ENCODE peak calls at places on chromosome 19, in nine cellular contexts. One of them, this sample, is unnamed. For H3K27me3, the result is how much of the 10 kb centered on the place peaks cover.

GRCh38 chr19:35226748-35227147 is 1.8 kb downstream of the FAM187B start:
- DNase-seq in IMR-90: no peak
- DNase-seq in heart left ventricle: no peak
- DNase-seq in foreskin keratinocyte: no peak
- DNase-seq in Peyer's patch: no peak
- DNase-seq in PC-9: no peak
- DNase-seq in body of pancreas: no peak
- DNase-seq in neural progenitor cell: no peak
- DNase-seq in AG04450: no peak
- DNase-seq in this sample: no peak

GRCh38 chr19:1173160-1173844 is 766 bp downstream of the SBNO2 start:
- DNase-seq in IMR-90: no peak
- DNase-seq in body of pancreas: no peak
- DNase-seq in foreskin keratinocyte: no peak
- DNase-seq in PC-9: no peak
- DNase-seq in heart left ventricle: no peak
- DNase-seq in Peyer's patch: peak
- DNase-seq in AG04450: no peak
- DNase-seq in neural progenitor cell: peak
- DNase-seq in this sample: no peak

GRCh38 chr19:19534556-19535265 is 3.4 kb upstream of the CILP2 start:
- DNase-seq in IMR-90: no peak
- DNase-seq in body of pancreas: no peak
- DNase-seq in foreskin keratinocyte: no peak
- DNase-seq in Peyer's patch: no peak
- DNase-seq in heart left ventricle: no peak
- DNase-seq in neural progenitor cell: no peak
- DNase-seq in AG04450: no peak
- DNase-seq in PC-9: no peak
- DNase-seq in this sample: no peak

GRCh38 chr19:11265785-11266236 is 3.5 kb upstream of the DOCK6 start:
- DNase-seq in neural progenitor cell: no peak
- DNase-seq in AG04450: no peak
- DNase-seq in IMR-90: no peak
- DNase-seq in heart left ventricle: no peak
- DNase-seq in foreskin keratinocyte: peak
- DNase-seq in body of pancreas: peak
- DNase-seq in Peyer's patch: no peak
- DNase-seq in PC-9: peak
- DNase-seq in this sample: no peak

GRCh38 chr19:17260842-17261325 is 3.7 kb downstream of the USHBP1 start:
- DNase-seq in IMR-90: peak
- DNase-seq in AG04450: no peak
- DNase-seq in Peyer's patch: peak
- DNase-seq in heart left ventricle: peak
- DNase-seq in neural progenitor cell: peak
- DNase-seq in foreskin keratinocyte: peak
- DNase-seq in body of pancreas: peak
- DNase-seq in PC-9: peak
- DNase-seq in this sample: peak

GRCh38 chr19:45598267-45599011 is 3.6 kb downstream of the GPR4 start:
- DNase-seq in Peyer's patch: no peak
- DNase-seq in IMR-90: no peak
- DNase-seq in heart left ventricle: peak
- DNase-seq in body of pancreas: peak
- DNase-seq in neural progenitor cell: no peak
- DNase-seq in PC-9: no peak
- DNase-seq in foreskin keratinocyte: no peak
- DNase-seq in AG04450: no peak
- DNase-seq in this sample: peak

GRCh38 chr19:12331211-12331941 is 2.1 kb downstream of the ZNF563 start:
- DNase-seq in body of pancreas: no peak
- DNase-seq in heart left ventricle: peak
- DNase-seq in PC-9: no peak
- DNase-seq in foreskin keratinocyte: no peak
- DNase-seq in Peyer's patch: peak
- DNase-seq in AG04450: no peak
- DNase-seq in neural progenitor cell: peak
- DNase-seq in IMR-90: no peak
- DNase-seq in this sample: no peak

GRCh38 chr19:38676023-38676877 is 28.8 kb downstream of the ACTN4 start:
- DNase-seq in IMR-90: peak
- DNase-seq in PC-9: no peak
- DNase-seq in heart left ventricle: peak
- DNase-seq in foreskin keratinocyte: peak
- DNase-seq in body of pancreas: no peak
- DNase-seq in neural progenitor cell: no peak
- DNase-seq in Peyer's patch: no peak
- DNase-seq in AG04450: no peak
- DNase-seq in this sample: no peak

GRCh38 chr19:45161715-45162463 is 1.1 kb upstream of the NKPD1 start:
- DNase-seq in body of pancreas: peak
- DNase-seq in neural progenitor cell: peak
- DNase-seq in heart left ventricle: no peak
- DNase-seq in foreskin keratinocyte: no peak
- DNase-seq in Peyer's patch: no peak
- DNase-seq in PC-9: no peak
- DNase-seq in IMR-90: peak
- DNase-seq in AG04450: no peak
- DNase-seq in this sample: no peak

GRCh38 chr19:46373573-46374359 is 26.9 kb downstream of the PPP5C start:
- DNase-seq in Peyer's patch: no peak
- DNase-seq in AG04450: no peak
- DNase-seq in neural progenitor cell: peak
- DNase-seq in body of pancreas: peak
- DNase-seq in heart left ventricle: peak
- DNase-seq in foreskin keratinocyte: peak
- DNase-seq in IMR-90: peak
- DNase-seq in PC-9: peak
- DNase-seq in this sample: no peak

GRCh38 chr19:46069841-46070341 is 29.1 kb upstream of the IGFL4 start:
- DNase-seq in heart left ventricle: no peak
- DNase-seq in AG04450: peak
- DNase-seq in IMR-90: peak
- DNase-seq in neural progenitor cell: no peak
- DNase-seq in PC-9: no peak
- DNase-seq in body of pancreas: no peak
- DNase-seq in foreskin keratinocyte: peak
- DNase-seq in Peyer's patch: no peak
- DNase-seq in this sample: no peak

GRCh38 chr19:14826006-14826405 is 9.0 kb downstream of the OR7A5 start:
- DNase-seq in foreskin keratinocyte: peak
- DNase-seq in PC-9: no peak
- DNase-seq in IMR-90: no peak
- DNase-seq in AG04450: no peak
- DNase-seq in Peyer's patch: no peak
- DNase-seq in heart left ventricle: no peak
- DNase-seq in neural progenitor cell: no peak
- DNase-seq in body of pancreas: no peak
- DNase-seq in this sample: no peak

GRCh38 chr19:35797663-35798062 is 15.0 kb downstream of the PRODH2 start:
- DNase-seq in AG04450: no peak
- DNase-seq in Peyer's patch: no peak
- DNase-seq in PC-9: no peak
- DNase-seq in heart left ventricle: no peak
- DNase-seq in foreskin keratinocyte: no peak
- DNase-seq in body of pancreas: peak
- DNase-seq in neural progenitor cell: peak
- DNase-seq in IMR-90: no peak
- DNase-seq in this sample: no peak

GRCh38 chr19:33900817-33901216 is 104.1 kb downstream of the KCTD15 start:
- DNase-seq in body of pancreas: peak
- DNase-seq in heart left ventricle: no peak
- DNase-seq in IMR-90: no peak
- DNase-seq in Peyer's patch: no peak
- DNase-seq in neural progenitor cell: no peak
- DNase-seq in PC-9: no peak
- DNase-seq in AG04450: no peak
- DNase-seq in foreskin keratinocyte: no peak
- DNase-seq in this sample: no peak

GRCh38 chr19:6694147-6694815 is 24.3 kb upstream of the TNFSF14 start:
- DNase-seq in Peyer's patch: no peak
- DNase-seq in foreskin keratinocyte: no peak
- DNase-seq in body of pancreas: no peak
- DNase-seq in neural progenitor cell: no peak
- DNase-seq in AG04450: no peak
- DNase-seq in heart left ventricle: no peak
- DNase-seq in PC-9: no peak
- DNase-seq in IMR-90: no peak
- DNase-seq in this sample: no peak

DNA sequence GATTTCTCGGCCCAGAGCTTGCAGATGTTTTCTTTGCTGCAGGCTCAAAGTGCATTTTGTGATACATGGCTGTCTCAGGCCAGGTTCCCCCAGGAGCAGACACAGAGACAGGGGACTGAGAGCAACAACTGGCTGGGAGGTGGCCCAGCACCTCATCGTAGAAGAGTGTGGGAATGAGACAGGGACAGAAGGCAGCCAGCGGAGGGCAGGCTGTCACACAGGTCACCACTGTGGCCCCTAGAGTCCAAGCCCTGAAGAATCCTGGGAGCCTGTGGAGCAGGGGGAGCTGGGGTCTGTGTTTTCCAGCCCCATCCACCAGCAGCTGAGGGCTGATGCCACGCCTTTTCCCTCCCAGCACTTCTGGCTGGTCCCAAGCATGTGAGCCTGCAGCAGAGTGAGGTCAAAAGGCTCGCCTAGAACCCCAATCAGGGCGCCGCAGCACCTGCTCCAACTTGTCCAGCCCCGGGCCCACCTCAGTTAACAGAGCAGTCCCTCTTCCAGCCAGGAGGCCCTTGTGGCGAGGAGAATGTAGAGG is 723.8 kb downstream of the UQCRFS1 start:
- DNase-seq in Peyer's patch: no peak
- DNase-seq in heart left ventricle: no peak
- DNase-seq in foreskin keratinocyte: no peak
- DNase-seq in AG04450: no peak
- DNase-seq in neural progenitor cell: peak
- DNase-seq in IMR-90: no peak
- DNase-seq in body of pancreas: no peak
- DNase-seq in PC-9: no peak
- DNase-seq in this sample: no peak
- TF ChIP-seq CTCF in Peyer's patch: no peak
- TF ChIP-seq CTCF in heart left ventricle: no peak
- TF ChIP-seq CTCF in foreskin keratinocyte: no peak
- TF ChIP-seq CTCF in AG04450: no peak
- TF ChIP-seq CTCF in neural progenitor cell: no peak
- TF ChIP-seq CTCF in IMR-90: no peak
- TF ChIP-seq CTCF in body of pancreas: no peak
- TF ChIP-seq CTCF in PC-9: no peak
- TF ChIP-seq CTCF in this sample: no peak

DNA sequence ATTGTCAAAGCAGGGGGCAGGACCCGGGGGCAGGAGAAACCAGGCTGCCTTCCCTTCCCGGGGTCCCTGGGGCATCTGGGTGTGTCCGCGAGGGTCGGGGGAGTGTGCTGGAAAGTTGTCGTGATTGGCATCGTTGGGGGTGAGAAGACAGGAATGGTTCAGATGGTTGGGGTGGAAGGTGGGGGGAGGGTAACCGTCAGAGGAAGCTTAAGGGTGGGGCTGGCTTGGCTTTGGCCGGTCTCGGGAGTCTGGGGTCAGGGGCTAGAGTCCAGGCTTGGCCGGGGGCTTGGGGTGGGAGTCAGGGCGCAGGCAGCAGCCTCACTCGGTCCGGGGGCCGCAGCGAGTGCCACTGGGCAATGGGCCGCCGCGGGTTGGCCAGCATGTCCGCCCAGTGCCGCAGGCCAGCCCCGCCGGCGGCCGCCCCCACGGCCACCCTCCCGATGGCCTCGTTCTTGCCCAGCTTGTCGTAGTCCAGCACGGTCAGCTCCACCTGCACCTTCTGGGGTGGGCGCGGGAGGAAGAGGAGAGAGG is 6.8 kb upstream of the DNAAF3 start:
- DNase-seq in foreskin keratinocyte: no peak
- DNase-seq in IMR-90: no peak
- DNase-seq in Peyer's patch: no peak
- DNase-seq in body of pancreas: no peak
- DNase-seq in AG04450: no peak
- DNase-seq in heart left ventricle: no peak
- DNase-seq in neural progenitor cell: no peak
- DNase-seq in PC-9: no peak
- DNase-seq in this sample: no peak
- H3K27me3 ChIP-seq in foreskin keratinocyte: under half
- H3K27me3 ChIP-seq in IMR-90: under half
- H3K27me3 ChIP-seq in Peyer's patch: under half
- H3K27me3 ChIP-seq in body of pancreas: under half
- H3K27me3 ChIP-seq in AG04450: under half
- H3K27me3 ChIP-seq in heart left ventricle: half or more
- H3K27me3 ChIP-seq in neural progenitor cell: half or more
- H3K27me3 ChIP-seq in PC-9: under half
- H3K27me3 ChIP-seq in this sample: half or more

GRCh38 chr19:28430214-28430613 is 782.7 kb downstream of the UQCRFS1 start:
- DNase-seq in foreskin keratinocyte: no peak
- DNase-seq in heart left ventricle: no peak
- DNase-seq in neural progenitor cell: no peak
- DNase-seq in Peyer's patch: no peak
- DNase-seq in PC-9: no peak
- DNase-seq in IMR-90: no peak
- DNase-seq in AG04450: no peak
- DNase-seq in body of pancreas: no peak
- DNase-seq in this sample: no peak

GRCh38 chr19:28427256-28428083 is 785.5 kb downstream of the UQCRFS1 start:
- DNase-seq in body of pancreas: no peak
- DNase-seq in heart left ventricle: no peak
- DNase-seq in Peyer's patch: no peak
- DNase-seq in AG04450: no peak
- DNase-seq in IMR-90: no peak
- DNase-seq in PC-9: no peak
- DNase-seq in neural progenitor cell: no peak
- DNase-seq in foreskin keratinocyte: no peak
- DNase-seq in this sample: no peak

GRCh38 chr19:28428644-28429348 is 784.2 kb downstream of the UQCRFS1 start:
- DNase-seq in foreskin keratinocyte: no peak
- DNase-seq in neural progenitor cell: no peak
- DNase-seq in Peyer's patch: no peak
- DNase-seq in PC-9: no peak
- DNase-seq in IMR-90: no peak
- DNase-seq in body of pancreas: no peak
- DNase-seq in AG04450: no peak
- DNase-seq in heart left ventricle: no peak
- DNase-seq in this sample: no peak

GRCh38 chr19:28426902-28427232 is 786.1 kb downstream of the UQCRFS1 start:
- DNase-seq in foreskin keratinocyte: peak
- DNase-seq in Peyer's patch: no peak
- DNase-seq in PC-9: no peak
- DNase-seq in heart left ventricle: no peak
- DNase-seq in neural progenitor cell: peak
- DNase-seq in body of pancreas: no peak
- DNase-seq in AG04450: no peak
- DNase-seq in IMR-90: no peak
- DNase-seq in this sample: no peak

GRCh38 chr19:28429356-28429755 is 783.6 kb downstream of the UQCRFS1 start:
- DNase-seq in PC-9: no peak
- DNase-seq in heart left ventricle: no peak
- DNase-seq in Peyer's patch: no peak
- DNase-seq in foreskin keratinocyte: no peak
- DNase-seq in IMR-90: no peak
- DNase-seq in AG04450: no peak
- DNase-seq in body of pancreas: no peak
- DNase-seq in neural progenitor cell: no peak
- DNase-seq in this sample: no peak
- TF ChIP-seq CTCF in PC-9: no peak
- TF ChIP-seq CTCF in heart left ventricle: no peak
- TF ChIP-seq CTCF in Peyer's patch: no peak
- TF ChIP-seq CTCF in foreskin keratinocyte: no peak
- TF ChIP-seq CTCF in IMR-90: no peak
- TF ChIP-seq CTCF in AG04450: no peak
- TF ChIP-seq CTCF in body of pancreas: no peak
- TF ChIP-seq CTCF in neural progenitor cell: no peak
- TF ChIP-seq CTCF in this sample: no peak

GRCh38 chr19:51480590-51480989 is 2.3 kb downstream of the CEACAM18 start:
- DNase-seq in PC-9: no peak
- DNase-seq in heart left ventricle: no peak
- DNase-seq in foreskin keratinocyte: no peak
- DNase-seq in neural progenitor cell: peak
- DNase-seq in IMR-90: no peak
- DNase-seq in Peyer's patch: no peak
- DNase-seq in AG04450: no peak
- DNase-seq in body of pancreas: no peak
- DNase-seq in this sample: no peak
- H3K27me3 ChIP-seq in PC-9: half or more
- H3K27me3 ChIP-seq in heart left ventricle: under half
- H3K27me3 ChIP-seq in foreskin keratinocyte: under half
- H3K27me3 ChIP-seq in neural progenitor cell: under half
- H3K27me3 ChIP-seq in IMR-90: under half
- H3K27me3 ChIP-seq in Peyer's patch: under half
- H3K27me3 ChIP-seq in AG04450: under half
- H3K27me3 ChIP-seq in body of pancreas: under half
- H3K27me3 ChIP-seq in this sample: under half

This sample was measured in CD4-positive, alpha-beta T cell.